ENCODE peak calls at places on chromosomes 1 and 21, in five cellular contexts. One of them, this sample, is unnamed.

GRCh38 chr1:236303675-236304074 is 21.9 kb upstream of the ERO1B start:
- DNase-seq in heart left ventricle: no peak
- DNase-seq in tibial nerve: no peak
- DNase-seq in A549: no peak
- DNase-seq in sigmoid colon: no peak
- DNase-seq in this sample: no peak

GRCh38 chr21:31630062-31630711 is 29.3 kb upstream of the SOD1 start:
- DNase-seq in heart left ventricle: no peak
- DNase-seq in tibial nerve: peak
- DNase-seq in A549: peak
- DNase-seq in sigmoid colon: no peak
- DNase-seq in this sample: peak

GRCh38 chr1:167947733-167948132 is 10.9 kb upstream of the MPC2 start:
- DNase-seq in heart left ventricle: no peak
- DNase-seq in tibial nerve: no peak
- DNase-seq in A549: no peak
- DNase-seq in sigmoid colon: no peak
- DNase-seq in this sample: no peak

GRCh38 chr1:32358435-32358834 is 3.9 kb downstream of the FAM229A start:
- DNase-seq in heart left ventricle: no peak
- DNase-seq in tibial nerve: no peak
- DNase-seq in A549: no peak
- DNase-seq in sigmoid colon: no peak
- DNase-seq in this sample: no peak

GRCh38 chr1:203521071-203521794 is 27.3 kb downstream of the OPTC start:
- DNase-seq in heart left ventricle: no peak
- DNase-seq in tibial nerve: no peak
- DNase-seq in A549: no peak
- DNase-seq in sigmoid colon: no peak
- DNase-seq in this sample: peak

GRCh38 chr1:89582571-89582970 is 50.3 kb upstream of the LRRC8C start:
- DNase-seq in heart left ventricle: no peak
- DNase-seq in tibial nerve: no peak
- DNase-seq in A549: no peak
- DNase-seq in sigmoid colon: no peak
- DNase-seq in this sample: no peak

GRCh38 chr1:64133036-64133435 is 70.4 kb upstream of the UBE2U start:
- DNase-seq in heart left ventricle: no peak
- DNase-seq in tibial nerve: no peak
- DNase-seq in A549: peak
- DNase-seq in sigmoid colon: no peak
- DNase-seq in this sample: peak

GRCh38 chr1:36436820-36437219 is 13.4 kb downstream of the OSCP1 start:
- DNase-seq in heart left ventricle: no peak
- DNase-seq in tibial nerve: no peak
- DNase-seq in A549: no peak
- DNase-seq in sigmoid colon: no peak
- DNase-seq in this sample: no peak

GRCh38 chr1:172599912-172600311 is 59.0 kb upstream of the FASLG start:
- DNase-seq in heart left ventricle: no peak
- DNase-seq in tibial nerve: no peak
- DNase-seq in A549: no peak
- DNase-seq in sigmoid colon: no peak
- DNase-seq in this sample: no peak

GRCh38 chr21:9772348-9772672 is 749.1 kb upstream of the TPTE start:
- DNase-seq in heart left ventricle: no peak
- DNase-seq in tibial nerve: no peak
- DNase-seq in A549: no peak
- DNase-seq in sigmoid colon: no peak
- DNase-seq in this sample: no peak

GRCh38 chr1:11590395-11590794 is 63.8 kb downstream of the FBXO2 start:
- DNase-seq in heart left ventricle: no peak
- DNase-seq in tibial nerve: no peak
- DNase-seq in A549: no peak
- DNase-seq in sigmoid colon: no peak
- DNase-seq in this sample: no peak

GRCh38 chr1:22258696-22259095 is 115.8 kb upstream of the WNT4 start:
- DNase-seq in heart left ventricle: no peak
- DNase-seq in tibial nerve: no peak
- DNase-seq in A549: no peak
- DNase-seq in sigmoid colon: no peak
- DNase-seq in this sample: no peak

GRCh38 chr1:202193614-202194327 is at the start of gene LGR6:
- DNase-seq in heart left ventricle: no peak
- DNase-seq in tibial nerve: no peak
- DNase-seq in A549: no peak
- DNase-seq in sigmoid colon: no peak
- DNase-seq in this sample: no peak

GRCh38 chr1:151710187-151710586 is 6.4 kb downstream of the CELF3 start:
- DNase-seq in heart left ventricle: no peak
- DNase-seq in tibial nerve: no peak
- DNase-seq in A549: no peak
- DNase-seq in sigmoid colon: no peak
- DNase-seq in this sample: peak

GRCh38 chr1:188402986-188403385 is 1574.2 kb downstream of the PLA2G4A start:
- DNase-seq in heart left ventricle: no peak
- DNase-seq in tibial nerve: no peak
- DNase-seq in A549: no peak
- DNase-seq in sigmoid colon: no peak
- DNase-seq in this sample: no peak

GRCh38 chr21:22536511-22536910 is 1538.3 kb downstream of the NCAM2 start:
- DNase-seq in heart left ventricle: no peak
- DNase-seq in tibial nerve: no peak
- DNase-seq in A549: peak
- DNase-seq in sigmoid colon: no peak
- DNase-seq in this sample: no peak

GRCh38 chr1:68511254-68511653 is 14.4 kb upstream of the DEPDC1 start:
- DNase-seq in heart left ventricle: no peak
- DNase-seq in tibial nerve: no peak
- DNase-seq in A549: no peak
- DNase-seq in sigmoid colon: no peak
- DNase-seq in this sample: no peak

GRCh38 chr1:74508449-74508848 is 4.0 kb downstream of the LRRC53 start:
- DNase-seq in heart left ventricle: no peak
- DNase-seq in tibial nerve: no peak
- DNase-seq in A549: no peak
- DNase-seq in sigmoid colon: no peak
- DNase-seq in this sample: no peak

GRCh38 chr1:244329591-244330317 is 122.0 kb downstream of the ADSS2 start:
- DNase-seq in heart left ventricle: no peak
- DNase-seq in tibial nerve: no peak
- DNase-seq in A549: peak
- DNase-seq in sigmoid colon: no peak
- DNase-seq in this sample: no peak

GRCh38 chr1:74731399-74732052 is 1.3 kb downstream of the CRYZ start:
- DNase-seq in heart left ventricle: no peak
- DNase-seq in tibial nerve: no peak
- DNase-seq in A549: peak
- DNase-seq in sigmoid colon: no peak
- DNase-seq in this sample: peak

GRCh38 chr21:36126166-36126565 is 8.7 kb upstream of the CBR3 start:
- DNase-seq in heart left ventricle: no peak
- DNase-seq in tibial nerve: no peak
- DNase-seq in A549: no peak
- DNase-seq in sigmoid colon: no peak
- DNase-seq in this sample: no peak

GRCh38 chr1:219419135-219419534 is 193.8 kb downstream of the ZC3H11B start:
- DNase-seq in heart left ventricle: no peak
- DNase-seq in tibial nerve: no peak
- DNase-seq in A549: no peak
- DNase-seq in sigmoid colon: no peak
- DNase-seq in this sample: no peak

GRCh38 chr1:101122452-101123166 is 97.0 kb upstream of the DPH5 start:
- DNase-seq in heart left ventricle: no peak
- DNase-seq in tibial nerve: no peak
- DNase-seq in A549: no peak
- DNase-seq in sigmoid colon: no peak
- DNase-seq in this sample: no peak

GRCh38 chr1:153608742-153609584 is 4.0 kb downstream of the S100A16 start:
- DNase-seq in heart left ventricle: peak
- DNase-seq in tibial nerve: peak
- DNase-seq in A549: peak
- DNase-seq in sigmoid colon: peak
- DNase-seq in this sample: peak

GRCh38 chr1:78836736-78837135 is 169.8 kb downstream of the ADGRL4 start:
- DNase-seq in heart left ventricle: no peak
- DNase-seq in tibial nerve: no peak
- DNase-seq in A549: no peak
- DNase-seq in sigmoid colon: no peak
- DNase-seq in this sample: no peak

GRCh38 chr1:22808186-22808845 is 97.7 kb downstream of the EPHB2 start:
- DNase-seq in heart left ventricle: no peak
- DNase-seq in tibial nerve: no peak
- DNase-seq in A549: no peak
- DNase-seq in sigmoid colon: no peak
- DNase-seq in this sample: no peak

GRCh38 chr1:26833432-26834405 is 7.2 kb downstream of the ZDHHC18 start:
- DNase-seq in heart left ventricle: peak
- DNase-seq in tibial nerve: no peak
- DNase-seq in A549: no peak
- DNase-seq in sigmoid colon: no peak
- DNase-seq in this sample: peak

GRCh38 chr1:178941849-178942248 is 71.0 kb upstream of the ANGPTL1 start:
- DNase-seq in heart left ventricle: no peak
- DNase-seq in tibial nerve: no peak
- DNase-seq in A549: no peak
- DNase-seq in sigmoid colon: no peak
- DNase-seq in this sample: no peak

GRCh38 chr21:34521561-34521960 is 9.6 kb upstream of the KCNE1 start:
- DNase-seq in heart left ventricle: no peak
- DNase-seq in tibial nerve: no peak
- DNase-seq in A549: no peak
- DNase-seq in sigmoid colon: no peak
- DNase-seq in this sample: no peak

GRCh38 chr1:48127735-48128685 is 94.5 kb upstream of the SLC5A9 start:
- DNase-seq in heart left ventricle: no peak
- DNase-seq in tibial nerve: no peak
- DNase-seq in A549: no peak
- DNase-seq in sigmoid colon: no peak
- DNase-seq in this sample: no peak

GRCh38 chr1:151858886-151859665 is 5.6 kb upstream of the THEM5 start:
- DNase-seq in heart left ventricle: no peak
- DNase-seq in tibial nerve: no peak
- DNase-seq in A549: no peak
- DNase-seq in sigmoid colon: no peak
- DNase-seq in this sample: no peak

GRCh38 chr1:199691540-199691939 is 336.0 kb upstream of the NR5A2 start:
- DNase-seq in heart left ventricle: no peak
- DNase-seq in tibial nerve: no peak
- DNase-seq in A549: peak
- DNase-seq in sigmoid colon: no peak
- DNase-seq in this sample: no peak

GRCh38 chr1:217506878-217507277 is 124.0 kb downstream of the GPATCH2 start:
- DNase-seq in heart left ventricle: no peak
- DNase-seq in tibial nerve: no peak
- DNase-seq in A549: no peak
- DNase-seq in sigmoid colon: no peak
- DNase-seq in this sample: no peak

DNA sequence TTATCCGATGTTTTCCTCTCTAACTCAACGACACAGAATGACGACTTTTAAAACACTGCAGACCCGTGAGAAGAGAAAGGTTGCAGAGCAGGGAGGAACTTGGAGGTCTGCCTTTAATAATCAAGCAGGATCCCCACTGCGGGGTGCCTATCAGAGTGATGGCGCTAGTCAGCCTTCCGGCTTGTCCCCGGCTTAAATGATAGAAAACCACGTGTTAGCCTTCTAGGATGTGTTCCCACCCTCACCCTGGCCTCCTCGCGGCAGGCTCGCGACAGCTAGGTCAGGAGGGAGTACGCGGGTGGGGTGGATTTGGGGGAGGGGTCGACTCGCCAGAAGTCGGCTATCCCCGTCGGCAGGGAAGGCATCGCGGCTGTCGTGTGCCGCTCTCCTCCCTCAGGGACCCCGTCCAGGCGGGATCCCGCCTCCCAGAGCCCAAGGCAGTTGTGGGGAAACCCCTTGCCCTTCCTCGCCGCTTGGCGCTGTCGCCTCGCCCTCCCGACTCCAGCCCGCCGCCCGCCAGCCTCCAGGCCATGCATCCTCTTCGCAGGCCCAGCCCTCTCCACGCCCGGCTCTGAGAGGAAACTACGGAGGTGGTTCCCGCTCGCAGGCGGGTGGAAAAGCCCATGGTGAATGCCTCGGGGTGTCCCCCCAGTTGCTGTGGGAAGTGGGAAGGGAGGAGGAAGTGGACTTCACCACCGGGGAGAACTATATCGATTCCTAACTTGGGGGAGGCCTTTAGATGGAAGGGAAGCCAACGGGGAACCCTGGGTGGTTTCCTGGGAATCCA is 1.1 kb upstream of the SMG7 start:
- DNase-seq in heart left ventricle: peak
- DNase-seq in tibial nerve: peak
- DNase-seq in A549: peak
- DNase-seq in sigmoid colon: peak
- DNase-seq in this sample: peak
- TF ChIP-seq POLR2A in heart left ventricle: no peak
- TF ChIP-seq POLR2A in tibial nerve: no peak
- TF ChIP-seq POLR2A in A549: peak
- TF ChIP-seq POLR2A in sigmoid colon: no peak
- TF ChIP-seq POLR2A in this sample: peak

GRCh38 chr1:107795471-107795870 is 169.5 kb downstream of the VAV3 start:
- DNase-seq in heart left ventricle: no peak
- DNase-seq in tibial nerve: no peak
- DNase-seq in A549: no peak
- DNase-seq in sigmoid colon: no peak
- DNase-seq in this sample: no peak
- TF ChIP-seq CTCF in heart left ventricle: no peak
- TF ChIP-seq CTCF in tibial nerve: no peak
- TF ChIP-seq CTCF in A549: no peak
- TF ChIP-seq CTCF in sigmoid colon: no peak
- TF ChIP-seq CTCF in this sample: no peak

GRCh38 chr1:1000357-1001056 is 610 bp upstream of the HES4 start:
- DNase-seq in heart left ventricle: peak
- DNase-seq in tibial nerve: peak
- DNase-seq in A549: peak
- DNase-seq in sigmoid colon: peak
- DNase-seq in this sample: peak
- TF ChIP-seq POLR2A in heart left ventricle: no peak
- TF ChIP-seq POLR2A in tibial nerve: no peak
- TF ChIP-seq POLR2A in A549: peak
- TF ChIP-seq POLR2A in sigmoid colon: peak
- TF ChIP-seq POLR2A in this sample: peak

GRCh38 chr1:116166655-116167054 is 55.5 kb downstream of the MAB21L3 start:
- DNase-seq in heart left ventricle: no peak
- DNase-seq in tibial nerve: no peak
- DNase-seq in A549: no peak
- DNase-seq in sigmoid colon: no peak
- DNase-seq in this sample: no peak

GRCh38 chr1:116169898-116170297 is 58.7 kb downstream of the MAB21L3 start:
- DNase-seq in heart left ventricle: no peak
- DNase-seq in tibial nerve: no peak
- DNase-seq in A549: no peak
- DNase-seq in sigmoid colon: no peak
- DNase-seq in this sample: no peak

GRCh38 chr1:116167625-116168276 is 56.6 kb downstream of the MAB21L3 start:
- DNase-seq in heart left ventricle: no peak
- DNase-seq in tibial nerve: no peak
- DNase-seq in A549: no peak
- DNase-seq in sigmoid colon: no peak
- DNase-seq in this sample: peak

GRCh38 chr1:116166011-116166571 is 54.9 kb downstream of the MAB21L3 start:
- DNase-seq in heart left ventricle: no peak
- DNase-seq in tibial nerve: no peak
- DNase-seq in A549: no peak
- DNase-seq in sigmoid colon: no peak
- DNase-seq in this sample: no peak

GRCh38 chr1:116168277-116169032 is 57.3 kb downstream of the MAB21L3 start:
- DNase-seq in heart left ventricle: peak
- DNase-seq in tibial nerve: peak
- DNase-seq in A549: peak
- DNase-seq in sigmoid colon: peak
- DNase-seq in this sample: peak
- TF ChIP-seq CTCF in heart left ventricle: peak
- TF ChIP-seq CTCF in tibial nerve: peak
- TF ChIP-seq CTCF in A549: peak
- TF ChIP-seq CTCF in sigmoid colon: peak
- TF ChIP-seq CTCF in this sample: peak